ENCODE peak calls at places on chromosomes 5 and 9, in five cellular contexts. O, P, X, C and N are unnamed samples.

GRCh38 chr5:132464155-132464939 is 26.2 kb downstream of the IRF1 start:
- DNase-seq in P (no peak), X (no peak), O (peak), C (no peak), N (no peak)

GRCh38 chr5:159301351-159301911 is 28.9 kb downstream of the IL12B start:
- DNase-seq in P (no peak), C (peak), X (no peak), O (no peak), N (no peak)

GRCh38 chr5:142619815-142620214 is 66.1 kb downstream of the FGF1 start:
- DNase-seq in X (no peak), C (no peak), O (no peak), P (no peak), N (no peak)

GRCh38 chr5:110880413-110880812 is 141.6 kb downstream of the SLC25A46 start:
- DNase-seq in P (no peak), C (peak), X (no peak), O (peak), N (no peak)

GRCh38 chr5:83554686-83555085 is 83.1 kb downstream of the VCAN start:
- DNase-seq in C (no peak), O (no peak), X (no peak), P (no peak), N (no peak)

GRCh38 chr5:170554566-170555267 is 50.9 kb downstream of the KCNIP1 start:
- DNase-seq in X (no peak), O (no peak), P (no peak), C (no peak), N (no peak)

GRCh38 chr9:82934949-82935348 is 128.0 kb downstream of the RASEF start:
- DNase-seq in P (no peak), C (peak), O (peak), X (no peak), N (no peak)

GRCh38 chr9:136625101-136626065 is 37.3 kb upstream of the EGFL7 start:
- DNase-seq in P (no peak), X (no peak), O (peak), C (peak), N (no peak)

GRCh38 chr5:102910240-102911226 is 155.4 kb downstream of the PAM start:
- DNase-seq in X (no peak), O (peak), P (no peak), C (peak), N (no peak)

GRCh38 chr5:175214152-175214551 is 229.8 kb downstream of the DRD1 start:
- DNase-seq in C (peak), P (no peak), O (peak), X (no peak), N (no peak)

GRCh38 chr5:177455036-177455660 is 8.5 kb downstream of the PRR7 start:
- DNase-seq in X (peak), O (peak), C (peak), P (peak), N (peak)

GRCh38 chr5:51230336-51230735 is 152.9 kb upstream of the ISL1 start:
- DNase-seq in C (no peak), O (no peak), P (no peak), X (no peak), N (no peak)